ENCODE peak calls at places on chromosomes 7 and 10, in nine cellular contexts. F, V, B, C, Y, W, R, T and G are unnamed samples.

GRCh38 chr10:5530412-5530806 is 5.6 kb downstream of the CALML3 start:
- DNase-seq in F (peak; percentile 10), Y (no peak), V (no peak), B (no peak), R (no peak), W (no peak), T (no peak), C (no peak), G (no peak)

GRCh38 chr7:148242271-148242801 is 348.2 kb upstream of the C7orf33 start:
- DNase-seq in W (no peak), R (peak; percentile 85), V (peak; percentile 35), C (no peak), T (peak; percentile 80), B (peak; percentile 12), F (no peak), Y (peak; percentile 19), G (no peak)

GRCh38 chr10:29804025-29804852 is 169.5 kb upstream of the SVIL start:
- DNase-seq in T (no peak), F (no peak), Y (no peak), V (peak; percentile 87), R (peak; percentile 97), W (no peak), C (peak; percentile 62), B (no peak), G (no peak)

GRCh38 chr7:3861941-3862340 is 560.9 kb downstream of the SDK1 start:
- DNase-seq in T (no peak), V (no peak), F (no peak), Y (no peak), W (peak; percentile 50), R (no peak), B (no peak), C (no peak), G (no peak)

GRCh38 chr10:71643904-71644303 is 75.7 kb downstream of the C10orf105 start:
- DNase-seq in V (no peak), B (no peak), W (no peak), R (no peak), C (no peak), F (no peak), Y (no peak), T (no peak), G (no peak)

GRCh38 chr10:49457686-49458085 is 61.8 kb upstream of the DRGX start:
- DNase-seq in B (no peak), V (no peak), C (no peak), T (no peak), Y (no peak), W (no peak), F (no peak), R (no peak), G (no peak)

GRCh38 chr10:3791974-3792633 is 7.1 kb upstream of the KLF6 start:
- DNase-seq in R (no peak), W (no peak), Y (no peak), C (no peak), F (no peak), V (no peak), T (no peak), B (no peak), G (no peak)

GRCh38 chr10:14478639-14479038 is 147.9 kb upstream of the FRMD4A start:
- DNase-seq in R (peak; percentile 27), Y (peak; percentile 56), C (no peak), W (peak; percentile 56), V (peak; percentile 45), B (peak; percentile 28), T (peak; percentile 82), F (no peak), G (no peak)

GRCh38 chr10:86596266-86596665 is 58.1 kb upstream of the OPN4 start:
- DNase-seq in B (no peak), W (no peak), T (no peak), R (no peak), V (no peak), Y (no peak), F (no peak), C (no peak), G (peak; percentile 37)

GRCh38 chr10:86591436-86591835 is 62.9 kb upstream of the OPN4 start:
- DNase-seq in F (no peak), R (no peak), W (no peak), B (no peak), C (no peak), V (no peak), T (no peak), Y (no peak), G (no peak)

GRCh38 chr10:86594535-86594934 is 59.8 kb upstream of the OPN4 start:
- DNase-seq in C (no peak), F (no peak), Y (no peak), V (no peak), W (peak; percentile 9), R (peak; percentile 77), T (no peak), B (no peak), G (peak; percentile 10)

GRCh38 chr10:86595496-86595895 is 58.9 kb upstream of the OPN4 start:
- DNase-seq in F (no peak), V (no peak), T (no peak), R (no peak), B (no peak), W (no peak), C (no peak), Y (no peak), G (peak; percentile 49)

DNA sequence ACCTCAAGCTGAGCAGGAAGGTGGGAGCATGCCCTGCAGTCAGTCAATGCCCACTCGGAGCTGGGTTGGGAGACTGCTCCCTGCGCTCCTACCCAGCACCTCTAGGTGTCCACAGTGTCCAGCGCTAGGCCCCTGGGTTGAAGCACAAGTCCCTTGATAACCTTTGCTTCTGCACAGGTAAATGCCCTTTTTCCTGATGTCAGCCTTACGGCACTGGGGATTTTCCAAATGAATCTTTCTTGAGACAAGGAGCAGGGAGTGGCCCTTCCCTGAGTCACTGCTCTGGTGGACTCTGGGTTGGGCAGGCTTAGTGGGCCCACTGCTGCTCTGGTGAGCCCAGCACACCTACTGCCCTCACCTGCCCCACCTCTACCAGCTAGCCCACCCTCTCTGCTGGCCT is 61.9 kb upstream of the OPN4 start:
- DNase-seq in V (peak; percentile 38), R (peak; percentile 50), C (no peak), F (peak; percentile 36), B (no peak), T (peak; percentile 32), W (no peak), Y (no peak), G (no peak)
- TF ChIP-seq CTCF in V (no peak), R (peak; percentile 50), C (no peak), F (no peak), B (no peak), T (peak; percentile 29), W (no peak), Y (no peak), G (peak; percentile 21)

DNA sequence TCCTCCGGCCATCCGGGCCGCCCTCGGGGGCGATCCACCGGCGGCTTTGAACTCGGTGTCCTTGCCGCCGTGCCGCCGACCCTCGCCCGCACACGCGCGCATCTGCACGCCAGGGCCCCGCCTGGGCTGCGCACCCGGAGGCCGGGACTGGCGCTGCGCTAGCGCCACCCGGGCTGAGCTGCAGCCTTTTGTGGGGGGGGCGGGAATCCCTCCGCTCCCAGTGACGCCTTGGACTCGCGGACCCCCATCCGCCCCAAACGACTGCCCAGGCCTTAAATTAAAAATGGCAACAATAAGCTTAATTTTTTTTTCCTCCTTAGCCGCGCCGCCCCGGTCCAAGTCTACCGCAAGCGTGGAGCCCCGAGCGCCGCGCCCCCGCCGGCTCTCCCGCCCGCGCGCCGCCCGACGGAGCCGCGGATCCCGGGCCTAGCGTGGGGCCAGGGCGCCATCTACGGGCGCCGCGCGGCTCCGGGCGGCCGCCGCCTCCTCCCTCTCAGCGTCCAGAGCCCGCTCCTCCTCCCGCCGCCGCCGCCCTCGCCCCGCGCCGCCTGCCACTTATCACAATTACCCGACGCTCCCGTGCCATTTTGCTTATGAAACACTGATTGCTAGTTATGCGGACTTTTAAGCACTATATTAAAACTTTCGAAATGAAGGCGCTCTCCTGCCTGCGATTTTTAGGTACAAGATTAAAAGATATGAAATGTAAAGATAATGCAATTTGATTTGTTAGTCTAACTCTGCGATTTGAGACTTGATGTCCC is 7.5 kb upstream of the EBF3 start:
- DNase-seq in B (no peak), W (no peak), C (no peak), V (peak; percentile 10), F (peak; percentile 72), T (peak; percentile 91), R (peak; percentile 56), Y (peak; percentile 78), G (peak; percentile 80)
- TF ChIP-seq CTCF in B (peak; percentile 67), W (peak; percentile 2), C (no peak), V (no peak), F (peak; percentile 40), T (peak; percentile 56), R (no peak), Y (no peak), G (peak; percentile 72)

DNA sequence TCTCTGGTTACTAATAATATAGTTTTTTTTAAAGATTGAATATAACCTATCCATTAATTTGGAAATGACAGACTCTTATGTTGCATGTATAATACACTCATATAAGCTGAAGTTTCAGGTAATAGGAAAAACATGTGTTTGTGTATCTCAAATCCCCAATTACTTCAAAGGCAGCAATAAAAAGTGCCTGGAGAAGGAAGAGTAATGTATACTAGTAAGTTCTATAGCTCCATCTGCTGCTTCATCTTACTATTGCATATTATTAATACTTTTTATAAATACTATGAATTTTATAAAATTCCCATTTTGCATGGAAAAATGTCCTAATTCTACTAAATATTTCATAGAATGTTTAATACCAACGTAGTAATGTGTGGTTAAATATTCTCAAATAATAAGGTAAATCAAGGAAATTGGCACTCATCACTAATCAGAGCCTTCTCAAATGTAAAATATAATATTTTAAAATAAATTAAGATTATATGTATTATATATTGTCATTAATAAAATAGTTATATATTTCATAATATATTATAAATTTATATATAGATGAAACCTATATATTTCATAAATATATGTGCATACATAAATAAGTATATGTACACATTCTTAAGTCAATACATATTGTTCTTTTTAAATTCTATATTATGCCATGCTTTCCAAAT is 311.9 kb downstream of the HGF start:
- DNase-seq in T (no peak), W (no peak), Y (no peak), R (peak; percentile 72), B (no peak), C (no peak), V (no peak), F (no peak), G (no peak)
- TF ChIP-seq CTCF in T (peak; percentile 38), W (peak; percentile 49), Y (peak; percentile 35), R (peak; percentile 48), B (peak; percentile 74), C (no peak), V (no peak), F (no peak), G (peak; percentile 75)

DNA sequence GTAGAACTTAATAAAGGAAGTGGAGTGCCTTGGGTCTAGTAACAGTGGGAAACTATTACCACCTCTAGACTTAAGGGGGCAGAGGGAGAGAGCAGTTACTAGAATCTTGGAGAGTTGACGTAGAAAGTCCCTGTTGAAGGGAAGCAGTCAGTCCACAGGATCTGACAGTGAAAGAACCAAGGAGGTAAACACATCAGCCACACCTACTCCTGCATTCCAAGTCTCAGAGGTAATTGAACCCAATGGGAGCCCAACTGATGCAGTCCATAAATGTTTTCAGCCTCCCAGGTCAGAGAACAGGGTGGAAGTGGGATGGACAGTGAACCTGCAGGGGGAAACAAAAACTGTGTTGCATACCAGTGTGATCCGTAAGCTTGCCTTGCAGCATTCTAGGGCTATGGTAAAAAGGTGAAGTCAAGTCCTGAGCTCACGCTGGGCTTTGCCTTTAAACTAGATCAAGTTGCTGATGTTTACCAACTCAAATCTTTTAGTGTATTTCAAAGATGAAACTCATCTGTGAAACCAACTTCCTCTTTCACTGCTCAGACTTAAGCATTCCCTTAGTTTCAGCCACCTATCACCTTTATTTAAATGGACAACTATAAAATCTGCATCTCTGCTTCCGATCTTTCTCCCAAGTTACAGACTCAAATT is 57.2 kb downstream of the SLC16A12 start:
- DNase-seq in T (peak; percentile 11), R (no peak), C (no peak), W (no peak), F (no peak), Y (no peak), B (no peak), V (peak; percentile 40), G (no peak)
- TF ChIP-seq CTCF in T (no peak), R (no peak), C (no peak), W (no peak), F (no peak), Y (no peak), B (no peak), V (no peak), G (no peak)